ENCODE peak calls at places on chromosomes 12 and 14, in six cellular contexts. N is right cardiac atrium; E is coronary artery; G is GM23248; L is CD4-positive, CD25-positive, alpha-beta regulatory T cell; R is fibroblast of lung. D is an unnamed sample.

GRCh38 chr12:68175566-68176033 is 16.1 kb upstream of the IFNG start:
- DNase-seq in N (no peak), E (no peak), G (no peak), L (peak; percentile 70), R (no peak), D (peak; percentile 81)

GRCh38 chr14:66403183-66403582 is 83.0 kb upstream of the CCDC196 start:
- DNase-seq in N (no peak), E (no peak), G (peak; percentile 56), L (peak; percentile 67), R (peak; percentile 26), D (no peak)

GRCh38 chr14:88352299-88353097 is 29.4 kb upstream of the KCNK10 start:
- DNase-seq in N (no peak), E (no peak), G (no peak), L (no peak), R (no peak), D (no peak)

GRCh38 chr14:64746298-64747250 is 42.4 kb downstream of the PLEKHG3 start:
- DNase-seq in N (no peak), E (no peak), G (no peak), L (no peak), R (no peak), D (no peak)

GRCh38 chr12:51631591-51631990 is 40.6 kb downstream of the SCN8A start:
- DNase-seq in N (no peak), E (no peak), G (peak; percentile 88), L (no peak), R (peak; percentile 52), D (no peak)

GRCh38 chr14:101559624-101560533 is 1.4 kb upstream of the DIO3 start:
- DNase-seq in N (peak; percentile 69), E (no peak), G (peak; percentile 33), L (peak; percentile 5), R (peak; percentile 50), D (no peak)

GRCh38 chr12:39723831-39724230 is 104.2 kb upstream of the ABCD2 start:
- DNase-seq in N (peak; percentile 35), E (no peak), G (peak; percentile 61), L (peak; percentile 53), R (peak; percentile 1), D (no peak)

GRCh38 chr12:20757-21156 is 45.8 kb upstream of the IQSEC3 start:
- DNase-seq in N (no peak), E (no peak), G (no peak), L (no peak), R (no peak), D (peak; percentile 30)

GRCh38 chr14:106518054-106518943 is 991.9 kb downstream of the TMEM121 start:
- DNase-seq in N (peak; percentile 82), E (no peak), G (no peak), L (peak; percentile 77), R (no peak), D (peak; percentile 70)

GRCh38 chr14:63435838-63436237 is 107.3 kb downstream of the PPP2R5E start:
- DNase-seq in N (peak; percentile 71), E (peak; percentile 80), G (peak; percentile 78), L (no peak), R (peak; percentile 97), D (no peak)

GRCh38 chr14:43204816-43205215 is 1302.3 kb downstream of the FSCB start:
- DNase-seq in N (no peak), E (no peak), G (no peak), L (no peak), R (no peak), D (no peak)

DNA sequence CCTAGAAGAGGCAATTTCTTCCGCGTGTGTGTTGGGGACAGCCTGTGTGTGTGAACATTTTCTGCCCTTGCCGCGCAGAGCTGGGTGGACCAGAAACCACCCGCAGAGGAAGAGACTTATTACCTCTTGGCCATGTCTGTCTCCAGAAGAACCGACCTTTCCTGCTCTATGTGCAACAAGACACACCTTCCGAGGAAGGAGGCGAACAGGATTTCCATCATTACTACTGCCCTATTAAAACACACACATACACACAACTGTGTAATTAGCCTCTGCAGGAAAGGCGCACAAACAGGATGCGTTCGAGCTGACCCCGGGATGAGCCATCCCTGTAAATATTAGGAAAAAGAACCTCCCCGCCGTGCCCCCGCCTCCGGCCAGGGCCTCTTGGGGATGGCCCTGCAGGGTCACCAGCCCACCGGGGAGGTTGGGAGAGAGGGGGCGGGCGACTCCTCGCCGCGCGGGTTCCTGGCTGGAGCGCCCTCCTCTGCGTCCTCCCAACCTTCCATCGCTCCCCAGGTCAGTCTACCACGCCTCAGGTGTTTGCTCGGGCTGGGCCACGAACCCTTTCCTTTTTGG is 484 bp upstream of the PRKCH start:
- DNase-seq in N (no peak), E (no peak), G (no peak), L (no peak), R (no peak), D (no peak)
- H3K27ac ChIP-seq in N (peak overlapping the region; percentile 5), E (peak overlapping the region; percentile 77), G (no peak overlapping the region), L (peak overlapping the region; percentile 95), R (no peak overlapping the region), D (no peak overlapping the region)

DNA sequence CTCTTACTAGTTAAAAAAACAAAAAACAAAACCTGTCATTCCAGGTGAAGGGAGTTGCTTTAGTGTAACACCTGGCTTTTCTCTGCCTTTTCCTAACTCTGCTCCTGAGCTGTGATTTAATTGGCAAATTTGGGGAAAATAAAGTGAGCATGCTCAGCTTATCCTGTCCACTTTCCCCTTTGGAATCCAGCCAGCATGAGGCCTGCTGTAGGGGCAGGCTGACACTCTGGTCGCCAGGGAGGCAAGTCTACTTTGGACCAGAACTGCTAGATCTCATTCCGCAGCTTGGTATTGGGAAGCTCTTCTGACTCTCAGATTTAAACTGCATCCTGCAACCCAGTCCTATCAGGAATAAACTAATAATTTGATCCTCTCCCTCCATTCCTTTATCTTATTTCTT is 30.1 kb downstream of the CDKN1B start:
- DNase-seq in N (no peak), E (no peak), G (no peak), L (no peak), R (no peak), D (no peak)
- H3K27ac ChIP-seq in N (no peak overlapping the region), E (no peak overlapping the region), G (no peak overlapping the region), L (no peak overlapping the region), R (no peak overlapping the region), D (no peak overlapping the region)

GRCh38 chr12:50088577-50089335 is 3.6 kb downstream of the SMARCD1 start:
- DNase-seq in N (no peak), E (no peak), G (peak; percentile 69), L (peak; percentile 78), R (peak; percentile 60), D (peak; percentile 68)
- H3K27ac ChIP-seq in N (no peak overlapping the region), E (no peak overlapping the region), G (peak overlapping the region; percentile 82), L (no peak overlapping the region), R (peak overlapping the region; percentile 9), D (no peak overlapping the region)

GRCh38 chr12:94092516-94093241 is 55.7 kb upstream of the PLXNC1 start:
- DNase-seq in N (no peak), E (no peak), G (peak; percentile 80), L (no peak), R (peak; percentile 42), D (no peak)
- H3K27ac ChIP-seq in N (no peak overlapping the region), E (peak overlapping the region; percentile 37), G (peak overlapping the region; percentile 46), L (no peak overlapping the region), R (no peak overlapping the region), D (no peak overlapping the region)

GRCh38 chr14:69086537-69086936 is 66.4 kb downstream of the DCAF5 start:
- DNase-seq in N (no peak), E (no peak), G (no peak), L (no peak), R (no peak), D (no peak)
- H3K27ac ChIP-seq in N (no peak overlapping the region), E (peak overlapping the region; percentile 25), G (peak overlapping the region; percentile 85), L (no peak overlapping the region), R (no peak overlapping the region), D (no peak overlapping the region)

DNA sequence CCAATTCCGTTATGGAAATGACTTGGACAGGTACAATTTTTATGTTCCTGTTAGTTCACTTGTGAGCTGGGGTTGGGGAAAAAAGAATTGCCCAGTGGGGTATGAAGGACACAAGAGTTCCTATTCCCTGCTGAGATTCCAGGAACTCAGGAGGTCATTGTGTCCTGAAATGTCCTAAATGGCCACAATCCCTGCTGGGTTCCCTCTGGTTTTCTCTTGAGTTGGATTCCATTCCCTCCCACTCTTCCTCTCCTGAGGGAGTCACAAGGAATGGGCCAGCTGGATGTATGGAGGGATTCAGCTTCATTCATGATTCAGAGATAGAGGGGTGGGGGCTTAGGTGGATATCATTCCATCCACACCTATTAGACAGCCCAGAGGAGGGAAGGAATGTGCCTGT is 34.5 kb upstream of the DCD start:
- DNase-seq in N (no peak), E (no peak), G (no peak), L (no peak), R (no peak), D (no peak)
- H3K27ac ChIP-seq in N (no peak overlapping the region), E (no peak overlapping the region), G (no peak overlapping the region), L (no peak overlapping the region), R (no peak overlapping the region), D (no peak overlapping the region)

DNA sequence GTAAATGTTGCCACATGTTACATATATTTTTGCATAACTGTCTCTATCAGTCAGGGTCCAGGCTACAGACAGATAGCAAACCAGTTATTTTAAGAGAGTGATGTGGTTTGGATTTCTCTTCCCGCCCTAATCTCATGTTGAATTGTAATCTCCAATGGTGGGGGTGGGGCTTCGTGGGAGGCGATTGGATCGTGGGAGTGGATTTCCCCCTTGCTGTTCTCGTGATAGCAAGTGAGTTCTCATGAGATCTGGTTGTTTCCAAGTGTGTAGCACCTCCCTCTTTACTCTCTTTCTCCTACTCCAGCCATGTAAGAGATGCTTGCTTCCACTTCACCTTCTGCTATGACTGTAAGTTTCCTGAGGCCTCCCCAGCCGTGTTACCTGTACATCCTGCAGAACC is 704.2 kb upstream of the TBX3 start:
- DNase-seq in N (no peak), E (no peak), G (no peak), L (no peak), R (no peak), D (no peak)
- H3K27ac ChIP-seq in N (no peak overlapping the region), E (no peak overlapping the region), G (no peak overlapping the region), L (no peak overlapping the region), R (no peak overlapping the region), D (no peak overlapping the region)

DNA sequence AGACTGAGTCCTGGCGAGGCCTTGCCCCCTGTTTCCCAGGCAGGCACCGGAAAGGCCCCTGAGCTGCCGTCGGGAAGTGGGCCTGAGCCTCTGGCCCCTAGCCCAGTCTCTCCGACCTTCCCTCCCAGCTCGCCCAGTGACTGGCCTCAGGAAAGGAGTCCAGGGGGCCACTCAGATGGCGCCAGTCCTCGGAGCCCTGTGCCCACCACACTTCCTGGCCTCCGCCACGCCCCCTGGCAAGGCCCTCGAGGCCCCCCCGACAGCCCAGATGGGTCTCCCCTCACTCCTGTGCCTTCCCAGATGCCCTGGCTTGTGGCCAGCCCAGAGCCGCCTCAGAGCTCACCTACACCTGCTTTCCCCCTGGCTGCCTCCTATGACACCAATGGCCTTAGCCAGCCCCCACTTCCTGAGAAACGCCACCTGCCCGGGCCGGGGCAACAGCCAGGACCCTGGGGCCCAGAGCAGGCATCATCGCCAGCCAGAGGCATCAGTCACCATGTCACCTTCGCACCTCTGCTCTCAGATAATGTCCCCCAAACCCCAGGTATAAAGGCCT is 10.9 kb downstream of the TNS2 start:
- DNase-seq in N (peak; percentile 78), E (no peak), G (no peak), L (no peak), R (no peak), D (no peak)
- H3K27ac ChIP-seq in N (peak overlapping the region; percentile 24), E (peak overlapping the region; percentile 96), G (no peak overlapping the region), L (no peak overlapping the region), R (no peak overlapping the region), D (no peak overlapping the region)

GRCh38 chr12:32106153-32106516 is 512 bp upstream of the BICD1 start:
- DNase-seq in N (no peak), E (peak; percentile 71), G (no peak), L (no peak), R (no peak), D (no peak)
- H3K27ac ChIP-seq in N (peak overlapping the region; percentile 69), E (peak overlapping the region; percentile 98), G (peak overlapping the region; percentile 85), L (peak overlapping the region; percentile 51), R (peak overlapping the region; percentile 59), D (peak overlapping the region; percentile 11)